ENCODE peak calls at places on chromosome 21, in eight cellular contexts. U is left ventricle myocardium inferior, A is BJ, B is breast epithelium, Y is dorsolateral prefrontal cortex, Z is heart right ventricle, G is A549, D is stomach. K is an unnamed sample.

GRCh38 chr21:46150073-46150472 is 5.3 kb downstream of the FTCD start:
- DNase-seq in U (no peak), A (no peak), B (no peak), Y (peak; percentile 40), Z (no peak), G (no peak), D (no peak), K (no peak)

GRCh38 chr21:44854391-44854663 is 19.2 kb downstream of the PTTG1IP start:
- DNase-seq in U (no peak), A (no peak), B (no peak), Y (no peak), Z (no peak), G (no peak), D (no peak), K (no peak)

GRCh38 chr21:32167513-32167912 is 111.3 kb downstream of the MIS18A start:
- DNase-seq in U (no peak), A (no peak), B (no peak), Y (no peak), Z (no peak), G (no peak), D (no peak), K (no peak)

GRCh38 chr21:25561668-25562641 is 45.3 kb downstream of the MRPL39 start:
- DNase-seq in U (peak; percentile 35), A (peak; percentile 11), B (no peak), Y (no peak), Z (peak; percentile 44), G (no peak), D (peak; percentile 45), K (peak; percentile 71)

GRCh38 chr21:15061284-15061683 is 3.5 kb downstream of the NRIP1 start:
- DNase-seq in U (no peak), A (no peak), B (no peak), Y (no peak), Z (no peak), G (no peak), D (no peak), K (no peak)

GRCh38 chr21:35436899-35437298 is 387.8 kb upstream of the RUNX1 start:
- DNase-seq in U (no peak), A (no peak), B (no peak), Y (no peak), Z (no peak), G (no peak), D (no peak), K (no peak)

GRCh38 chr21:41932576-41933258 is 21.1 kb downstream of the C2CD2 start:
- DNase-seq in U (peak; percentile 51), A (no peak), B (no peak), Y (peak; percentile 29), Z (no peak), G (no peak), D (no peak), K (peak; percentile 88)

GRCh38 chr21:46083271-46084040 is 14.5 kb upstream of the COL6A2 start:
- DNase-seq in U (no peak), A (peak; percentile 53), B (peak; percentile 17), Y (no peak), Z (no peak), G (no peak), D (no peak), K (peak; percentile 90)

GRCh38 chr21:40765771-40766170 is 81.2 kb downstream of the DSCAM start:
- DNase-seq in U (no peak), A (no peak), B (no peak), Y (no peak), Z (no peak), G (no peak), D (no peak), K (no peak)

GRCh38 chr21:26964379-26964778 is 2.5 kb downstream of the ADAMTS5 start:
- DNase-seq in U (peak; percentile 66), A (no peak), B (peak; percentile 89), Y (no peak), Z (peak; percentile 62), G (no peak), D (peak; percentile 28), K (peak; percentile 75)

GRCh38 chr21:26961704-26962103 is 5.2 kb downstream of the ADAMTS5 start:
- DNase-seq in U (no peak), A (no peak), B (no peak), Y (no peak), Z (no peak), G (no peak), D (no peak), K (peak; percentile 46)

GRCh38 chr21:26965567-26966359 is 1.1 kb downstream of the ADAMTS5 start:
- DNase-seq in U (peak; percentile 65), A (no peak), B (peak; percentile 20), Y (peak; percentile 40), Z (peak; percentile 55), G (no peak), D (peak; percentile 25), K (peak; percentile 46)

GRCh38 chr21:26965091-26965566 is 1.8 kb downstream of the ADAMTS5 start:
- DNase-seq in U (no peak), A (no peak), B (peak; percentile 55), Y (peak; percentile 39), Z (no peak), G (no peak), D (no peak), K (no peak)

GRCh38 chr21:26962516-26963305 is 4.2 kb downstream of the ADAMTS5 start:
- DNase-seq in U (no peak), A (no peak), B (no peak), Y (no peak), Z (no peak), G (no peak), D (no peak), K (peak; percentile 40)
- H3K4me3 ChIP-seq in U (peak overlapping the region; percentile 76), A (no peak overlapping the region), B (peak overlapping the region; percentile 74), Y (no peak overlapping the region), Z (peak overlapping the region; percentile 76), G (no peak overlapping the region), D (peak overlapping the region; percentile 60), K (no peak overlapping the region)

DNA sequence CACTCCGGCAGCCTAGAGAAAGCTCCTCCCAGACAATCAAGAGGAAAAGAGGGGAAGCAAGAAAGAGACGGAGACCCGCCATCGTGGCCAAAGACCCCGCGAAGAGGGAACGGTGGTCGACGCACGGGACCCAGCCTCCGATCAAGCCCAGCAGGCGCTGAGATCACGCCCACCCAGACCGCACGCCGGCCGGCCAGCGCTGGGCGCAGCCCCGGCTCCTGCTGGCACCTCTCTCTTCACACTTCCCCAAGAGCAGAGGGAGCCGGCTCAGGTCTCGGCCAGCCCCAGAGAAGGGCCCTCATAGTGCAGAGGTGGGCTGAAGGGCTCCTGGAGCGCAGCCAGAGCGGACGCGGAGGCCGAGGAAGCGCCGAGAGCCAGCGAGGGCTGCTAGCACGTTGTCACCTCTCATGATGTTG is 918.4 kb upstream of the ADAMTS5 start:
- DNase-seq in U (no peak), A (no peak), B (no peak), Y (no peak), Z (no peak), G (no peak), D (no peak), K (no peak)
- H3K4me3 ChIP-seq in U (no peak overlapping the region), A (no peak overlapping the region), B (no peak overlapping the region), Y (no peak overlapping the region), Z (no peak overlapping the region), G (no peak overlapping the region), D (no peak overlapping the region), K (no peak overlapping the region)

GRCh38 chr21:16195896-16196443 is 466.2 kb downstream of the USP25 start:
- DNase-seq in U (no peak), A (no peak), B (no peak), Y (no peak), Z (no peak), G (no peak), D (no peak), K (peak; percentile 25)
- H3K4me3 ChIP-seq in U (peak overlapping the region; percentile 68), A (peak overlapping the region; percentile 37), B (peak overlapping the region; percentile 40), Y (peak overlapping the region; percentile 55), Z (peak overlapping the region; percentile 50), G (peak overlapping the region; percentile 51), D (peak overlapping the region; percentile 38), K (peak overlapping the region; percentile 65)

DNA sequence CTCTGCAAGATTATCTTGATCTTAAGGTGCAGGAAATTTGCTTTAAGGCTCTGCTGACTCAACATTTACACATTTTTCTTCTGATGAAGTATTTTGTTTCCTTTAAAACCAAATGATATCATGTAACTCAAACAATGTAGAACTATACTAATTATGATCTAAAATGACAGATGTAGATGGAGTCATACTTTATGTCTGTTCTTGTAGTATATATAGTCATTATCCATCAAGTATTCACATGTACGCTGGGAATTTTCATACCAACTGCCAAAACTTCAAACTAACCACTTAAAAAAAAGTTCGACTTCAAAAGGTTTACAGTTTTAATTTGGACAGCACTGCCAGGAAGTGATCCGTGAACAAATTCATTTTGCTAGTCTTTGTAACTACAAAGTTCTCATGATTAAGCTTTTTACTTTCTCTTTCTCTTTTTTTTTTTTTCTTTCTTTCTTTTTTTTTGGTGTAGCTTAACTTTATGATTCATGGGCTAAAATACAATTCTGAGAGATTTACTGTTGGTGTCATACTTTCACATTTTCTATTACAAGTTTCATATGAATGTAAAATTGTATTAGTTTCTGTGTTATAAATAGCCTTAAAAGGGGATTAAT is 509.0 kb upstream of the CXADR start:
- DNase-seq in U (no peak), A (no peak), B (no peak), Y (no peak), Z (no peak), G (no peak), D (no peak), K (peak; percentile 18)
- H3K4me3 ChIP-seq in U (peak overlapping the region; percentile 12), A (peak overlapping the region; percentile 4), B (peak overlapping the region; percentile 20), Y (no peak overlapping the region), Z (peak overlapping the region; percentile 18), G (no peak overlapping the region), D (no peak overlapping the region), K (peak overlapping the region; percentile 6)

DNA sequence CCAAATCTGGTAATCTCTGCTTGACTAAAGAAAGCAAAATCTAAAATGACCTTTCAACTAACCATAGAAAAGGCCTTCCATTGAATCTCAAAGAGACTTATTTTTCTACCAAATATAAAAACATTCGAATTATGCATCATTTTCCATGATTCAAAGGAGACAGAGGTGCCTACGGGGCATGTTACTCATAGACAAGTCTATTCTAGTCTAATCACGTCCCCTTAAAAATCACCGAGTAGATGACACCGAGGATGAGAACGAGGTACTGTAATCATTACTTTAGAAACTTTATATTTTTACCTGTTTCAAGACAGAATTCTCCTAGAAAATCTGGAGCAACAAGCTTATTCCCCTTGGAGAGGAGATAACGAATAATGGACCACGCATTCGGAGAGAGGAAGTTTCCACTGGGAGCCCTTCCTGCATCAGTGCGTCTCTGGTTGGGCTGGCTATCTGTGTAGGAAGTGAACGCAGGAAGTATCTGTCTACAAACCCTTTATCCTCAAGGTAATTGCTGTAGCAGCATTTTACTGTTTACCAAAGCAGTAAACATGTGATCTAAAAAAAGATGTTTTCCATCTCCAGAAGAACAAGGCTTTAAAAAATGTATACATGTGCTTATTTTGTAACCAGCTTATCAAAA is 9.5 kb downstream of the ERG start:
- DNase-seq in U (no peak), A (no peak), B (no peak), Y (no peak), Z (no peak), G (no peak), D (no peak), K (no peak)
- H3K4me3 ChIP-seq in U (no peak overlapping the region), A (no peak overlapping the region), B (no peak overlapping the region), Y (no peak overlapping the region), Z (no peak overlapping the region), G (no peak overlapping the region), D (no peak overlapping the region), K (no peak overlapping the region)

GRCh38 chr21:39346671-39347327 is 2.1 kb downstream of the HMGN1 start:
- DNase-seq in U (no peak), A (no peak), B (no peak), Y (no peak), Z (no peak), G (no peak), D (no peak), K (no peak)
- H3K4me3 ChIP-seq in U (peak overlapping the region; percentile 93), A (peak overlapping the region; percentile 1), B (no peak overlapping the region), Y (no peak overlapping the region), Z (peak overlapping the region; percentile 79), G (peak overlapping the region; percentile 64), D (no peak overlapping the region), K (no peak overlapping the region)

K was measured in fibroblast of mammary gland.